ENCODE peak calls at places on chromosomes 2 and 18, in six cellular contexts. H is astrocyte, U is spleen, S is tibial nerve, F is PC-9, Z is endothelial cell of umbilical vein. C is an unnamed sample.

GRCh38 chr2:44680983-44681481 is 260.5 kb upstream of the SIX3 start:
- DNase-seq in F (no peak), U (no peak), S (no peak), H (no peak), Z (no peak), C (no peak)

GRCh38 chr2:84830095-84830494 is 50.8 kb downstream of the TRABD2A start:
- DNase-seq in H (no peak), Z (no peak), U (peak), S (peak), F (no peak), C (peak)

GRCh38 chr2:108560895-108561530 is 26.7 kb downstream of the LIMS1 start:
- DNase-seq in F (no peak), Z (no peak), S (no peak), H (no peak), U (no peak), C (no peak)

GRCh38 chr2:190088917-190089316 is 26.4 kb upstream of the MSTN start:
- DNase-seq in S (no peak), F (peak), H (peak), Z (peak), U (no peak), C (peak)

GRCh38 chr18:32469190-32469611 is 1.5 kb downstream of the GAREM1 start:
- DNase-seq in F (peak), U (no peak), H (peak), S (no peak), Z (peak), C (no peak)

GRCh38 chr18:905307-905947 is 756 bp downstream of the ADCYAP1 start:
- DNase-seq in H (no peak), U (no peak), Z (no peak), S (no peak), F (no peak), C (no peak)

GRCh38 chr18:79372461-79372860 is 23.3 kb upstream of the NFATC1 start:
- DNase-seq in F (no peak), Z (no peak), S (no peak), H (no peak), U (peak), C (no peak)

GRCh38 chr2:205733648-205734047 is 51.3 kb downstream of the NRP2 start:
- DNase-seq in U (no peak), Z (no peak), H (no peak), F (no peak), S (no peak), C (no peak)

GRCh38 chr2:102114290-102114721 is 28.2 kb upstream of the IL1R1 start:
- DNase-seq in H (peak), S (no peak), U (no peak), Z (peak), F (no peak), C (no peak)

GRCh38 chr2:200320991-200321390 is 14.5 kb downstream of the SPATS2L start:
- DNase-seq in H (no peak), S (no peak), F (no peak), U (no peak), Z (no peak), C (no peak)

GRCh38 chr2:144367030-144367429 is 152.9 kb downstream of the ZEB2 start:
- DNase-seq in U (no peak), Z (no peak), S (no peak), F (no peak), H (no peak), C (no peak)

GRCh38 chr2:385061-385460 is 97.2 kb upstream of the ALKAL2 start:
- DNase-seq in S (no peak), H (no peak), U (no peak), Z (no peak), F (no peak), C (no peak)

GRCh38 chr2:2848621-2849443 is 517.8 kb upstream of the MYT1L start:
- DNase-seq in F (no peak), H (no peak), U (peak), S (no peak), Z (no peak), C (no peak)

GRCh38 chr18:10067670-10068659 is 154.1 kb downstream of the VAPA start:
- DNase-seq in S (no peak), H (no peak), U (no peak), F (no peak), Z (no peak), C (no peak)

GRCh38 chr2:221571391-221572179 is 519 bp downstream of the EPHA4 start:
- DNase-seq in H (peak), S (no peak), F (peak), U (peak), Z (peak), C (peak)

GRCh38 chr2:230356084-230356483 is 29.1 kb downstream of the SP140L start:
- DNase-seq in H (peak), F (no peak), S (no peak), U (no peak), Z (no peak), C (no peak)

GRCh38 chr2:223563462-223563861 is 38.7 kb downstream of the SCG2 start:
- DNase-seq in H (peak), U (no peak), S (no peak), Z (peak), F (peak), C (peak)

GRCh38 chr2:108271691-108272253 is 16.9 kb upstream of the SULT1C2 start:
- DNase-seq in S (peak), F (peak), U (no peak), Z (no peak), H (peak), C (peak)

GRCh38 chr2:211800001-211800400 is 738.6 kb downstream of the ERBB4 start:
- DNase-seq in U (no peak), H (no peak), S (no peak), F (no peak), Z (no peak), C (no peak)

GRCh38 chr18:25019086-25019860 is 332.7 kb downstream of the ZNF521 start:
- DNase-seq in S (no peak), U (no peak), F (no peak), Z (no peak), H (no peak), C (no peak)

GRCh38 chr2:10619643-10620042 is 70.1 kb downstream of the NOL10 start:
- DNase-seq in S (no peak), H (peak), F (no peak), U (no peak), Z (peak), C (no peak)

GRCh38 chr2:233063269-233063975 is 3.3 kb downstream of the INPP5D start:
- DNase-seq in Z (no peak), U (peak), S (no peak), F (no peak), H (no peak), C (no peak)

GRCh38 chr2:12222561-12222960 is 476.1 kb downstream of the LPIN1 start:
- DNase-seq in S (no peak), Z (no peak), F (no peak), U (no peak), H (no peak), C (no peak)

GRCh38 chr2:6644261-6644660 is 221.4 kb downstream of the CMPK2 start:
- DNase-seq in U (no peak), S (no peak), F (no peak), Z (no peak), H (no peak), C (no peak)

GRCh38 chr2:173963323-173963816 is 1.8 kb downstream of the SP3 start:
- DNase-seq in Z (peak), S (no peak), H (peak), U (no peak), F (no peak), C (peak)

GRCh38 chr2:158179660-158180059 is 78.0 kb downstream of the UPP2 start:
- DNase-seq in U (no peak), Z (peak), S (no peak), H (no peak), F (no peak), C (peak)

GRCh38 chr2:16250466-16250865 is 310.1 kb downstream of the MYCN start:
- DNase-seq in Z (no peak), U (no peak), H (no peak), S (no peak), F (no peak), C (no peak)

GRCh38 chr2:222982010-222982908 is 69.7 kb upstream of the KCNE4 start:
- DNase-seq in S (peak), F (peak), U (no peak), Z (peak), H (peak), C (no peak)

GRCh38 chr2:17303054-17303453 is 215.2 kb downstream of the RAD51AP2 start:
- DNase-seq in Z (no peak), F (peak), H (peak), S (no peak), U (no peak), C (peak)

GRCh38 chr18:37403100-37403781 is 162.4 kb downstream of the CELF4 start:
- DNase-seq in Z (no peak), H (peak), F (no peak), U (peak), S (no peak), C (peak)

GRCh38 chr2:222703866-222704265 is 32.4 kb downstream of the MOGAT1 start:
- DNase-seq in H (peak), U (no peak), F (no peak), S (no peak), Z (peak), C (no peak)

GRCh38 chr2:164522561-164522981 is 98.7 kb downstream of the GRB14 start:
- DNase-seq in U (no peak), S (no peak), F (no peak), H (peak), Z (no peak), C (no peak)

GRCh38 chr2:39119732-39120520 is 925 bp downstream of the SOS1 start:
- DNase-seq in Z (peak), S (no peak), U (no peak), H (peak), F (peak), C (peak)

DNA sequence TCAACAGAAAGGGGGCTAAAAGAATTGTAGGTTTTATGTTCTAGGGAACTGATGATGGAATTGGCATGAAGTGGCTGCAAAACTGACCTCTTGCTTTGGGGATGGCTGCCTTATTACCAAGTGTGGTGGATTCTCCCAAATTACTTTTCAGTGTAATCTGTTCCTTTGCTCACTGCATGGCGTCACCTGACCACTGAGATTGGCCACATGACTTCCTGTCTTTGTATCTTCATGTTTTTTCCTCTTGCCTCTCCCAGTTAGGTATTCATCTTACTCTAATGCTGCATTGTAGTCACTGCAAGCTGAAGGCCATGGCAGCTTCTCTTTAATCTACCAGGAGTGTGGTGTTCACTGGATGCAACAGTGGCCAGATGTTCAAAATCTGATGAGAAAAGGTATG is 257.7 kb upstream of the TNP1 start:
- DNase-seq in F (no peak), H (no peak), U (no peak), Z (no peak), S (no peak), C (no peak)
- H3K27ac ChIP-seq in F (no peak), H (no peak), U (no peak), Z (no peak), S (no peak), C (no peak)

DNA sequence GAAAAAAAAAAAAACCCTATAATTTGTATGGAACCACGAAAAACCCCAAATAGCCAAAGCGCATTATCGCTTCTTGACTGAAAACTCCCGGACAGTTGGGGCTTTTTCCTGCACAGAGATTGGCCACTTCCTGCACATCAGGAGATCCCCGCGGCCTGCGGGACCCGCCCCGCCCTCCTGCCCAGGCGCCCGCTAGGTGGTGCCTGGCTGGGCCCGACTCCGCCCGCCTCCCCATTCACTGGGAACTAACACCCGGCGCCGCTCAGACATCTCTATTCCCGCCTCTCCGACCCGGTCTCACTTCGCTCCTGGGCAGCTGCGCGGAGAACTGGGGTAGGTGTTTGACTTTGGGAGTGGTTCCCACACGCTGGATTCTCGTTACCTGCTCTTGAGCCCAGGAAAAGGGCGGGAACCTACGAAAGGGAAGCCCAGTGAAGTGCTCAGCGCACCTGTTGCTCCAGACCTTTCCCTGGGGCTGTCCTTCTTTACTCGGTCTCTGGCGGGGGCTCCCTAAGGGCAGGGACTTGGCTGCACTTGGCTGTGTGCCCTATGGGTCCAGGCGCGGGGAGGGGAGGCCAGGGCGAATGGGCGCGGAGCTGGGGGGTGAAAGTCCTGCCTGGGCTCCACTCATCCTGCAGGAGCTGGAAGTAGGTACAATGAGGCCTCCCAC is at the start of gene HMSD:
- DNase-seq in U (peak), H (peak), S (peak), F (peak), Z (peak), C (peak)
- TF ChIP-seq CTCF in U (peak), H (no peak), S (peak), F (no peak), Z (peak), C (peak)

GRCh38 chr2:216121255-216121654 is 12.1 kb downstream of the XRCC5 start:
- DNase-seq in S (no peak), U (no peak), F (no peak), H (no peak), Z (no peak), C (no peak)
- H3K27ac ChIP-seq in S (no peak), U (no peak), F (peak), H (no peak), Z (no peak), C (no peak)

GRCh38 chr2:70554338-70554892 is 789 bp upstream of the TGFA start:
- DNase-seq in Z (no peak), U (no peak), S (no peak), F (no peak), H (no peak), C (no peak)
- TF ChIP-seq CTCF in Z (no peak), U (peak), S (no peak), F (peak), H (no peak), C (peak)

GRCh38 chr18:70374154-70374553 is 85.3 kb downstream of the SOCS6 start:
- DNase-seq in H (peak), F (no peak), U (no peak), Z (no peak), S (no peak), C (no peak)

GRCh38 chr18:70371908-70372307 is 83.1 kb downstream of the SOCS6 start:
- DNase-seq in S (no peak), U (no peak), Z (no peak), F (no peak), H (no peak), C (no peak)

GRCh38 chr18:70371085-70371735 is 82.4 kb downstream of the SOCS6 start:
- DNase-seq in F (no peak), H (no peak), U (no peak), Z (no peak), S (no peak), C (peak)

GRCh38 chr18:70373062-70373519 is 84.2 kb downstream of the SOCS6 start:
- DNase-seq in H (peak), S (no peak), Z (no peak), F (peak), U (no peak), C (peak)

GRCh38 chr18:70372450-70373061 is 83.7 kb downstream of the SOCS6 start:
- DNase-seq in U (no peak), H (no peak), S (no peak), Z (no peak), F (no peak), C (no peak)
- H3K27ac ChIP-seq in U (no peak), H (peak), S (no peak), Z (no peak), F (peak), C (no peak)

GRCh38 chr2:116747103-116747502 is 1067.4 kb upstream of the DDX18 start:
- DNase-seq in F (no peak), H (no peak), U (no peak), Z (no peak), S (no peak), C (no peak)
- TF ChIP-seq CTCF in F (no peak), H (no peak), U (no peak), Z (no peak), S (no peak), C (peak)

GRCh38 chr2:69382547-69382946 is 4.5 kb downstream of the GFPT1 start:
- DNase-seq in Z (no peak), H (no peak), S (no peak), F (no peak), U (no peak), C (no peak)

GRCh38 chr2:69385443-69386151 is 1.4 kb downstream of the GFPT1 start:
- DNase-seq in F (no peak), S (no peak), Z (peak), U (no peak), H (no peak), C (peak)

GRCh38 chr2:69381337-69381737 is 5.7 kb downstream of the GFPT1 start:
- DNase-seq in U (no peak), Z (no peak), H (peak), S (no peak), F (peak), C (no peak)

GRCh38 chr2:69384618-69385081 is 2.4 kb downstream of the GFPT1 start:
- DNase-seq in S (no peak), F (no peak), Z (no peak), U (no peak), H (peak), C (no peak)

GRCh38 chr2:69383178-69383812 is 3.7 kb downstream of the GFPT1 start:
- DNase-seq in H (no peak), F (no peak), S (no peak), Z (no peak), U (no peak), C (no peak)
- H3K27ac ChIP-seq in H (no peak), F (peak), S (no peak), Z (no peak), U (no peak), C (no peak)

C was measured in RWPE1.